ENCODE peak calls at places on chromosomes 6 and 20, in four cellular contexts. One of them, this sample, is unnamed.

GRCh38 chr20:2699775-2700413 is 7.3 kb downstream of the EBF4 start:
- DNase-seq in GM12865: no peak
- DNase-seq in GM20000: no peak
- DNase-seq in pancreas: no peak
- DNase-seq in this sample: no peak

GRCh38 chr6:57267586-57268293 is 45.6 kb upstream of the RAB23 start:
- DNase-seq in pancreas: no peak
- DNase-seq in GM12865: peak
- DNase-seq in GM20000: peak
- DNase-seq in this sample: no peak

GRCh38 chr6:79947191-79948173 is at the start of gene ELOVL4:
- DNase-seq in GM12865: peak
- DNase-seq in pancreas: peak
- DNase-seq in GM20000: peak
- DNase-seq in this sample: no peak

GRCh38 chr20:33677991-33678431 is 3.8 kb upstream of the NECAB3 start:
- DNase-seq in GM12865: no peak
- DNase-seq in pancreas: no peak
- DNase-seq in GM20000: no peak
- DNase-seq in this sample: no peak

GRCh38 chr6:33981421-33981820 is 164.5 kb downstream of the GRM4 start:
- DNase-seq in pancreas: no peak
- DNase-seq in GM12865: no peak
- DNase-seq in GM20000: no peak
- DNase-seq in this sample: peak

GRCh38 chr20:58891686-58892125 is 39.2 kb downstream of the GNAS start:
- DNase-seq in pancreas: peak
- DNase-seq in GM20000: peak
- DNase-seq in GM12865: peak
- DNase-seq in this sample: no peak

GRCh38 chr6:157265186-157265585 is 58.1 kb downstream of the TMEM242 start:
- DNase-seq in GM20000: no peak
- DNase-seq in GM12865: no peak
- DNase-seq in pancreas: no peak
- DNase-seq in this sample: peak

GRCh38 chr6:87095056-87095527 is at the start of gene CGA:
- DNase-seq in GM20000: no peak
- DNase-seq in GM12865: no peak
- DNase-seq in pancreas: no peak
- DNase-seq in this sample: no peak

GRCh38 chr6:34544776-34545471 is 11.2 kb downstream of the SPDEF start:
- DNase-seq in GM20000: no peak
- DNase-seq in GM12865: no peak
- DNase-seq in pancreas: no peak
- DNase-seq in this sample: no peak

GRCh38 chr6:37965964-37966676 is 146.6 kb downstream of the ZFAND3 start:
- DNase-seq in GM20000: no peak
- DNase-seq in pancreas: no peak
- DNase-seq in GM12865: peak
- DNase-seq in this sample: no peak

GRCh38 chr20:48326868-48327267 is 500.9 kb downstream of the PREX1 start:
- DNase-seq in GM20000: no peak
- DNase-seq in GM12865: no peak
- DNase-seq in pancreas: no peak
- DNase-seq in this sample: no peak

GRCh38 chr20:41181567-41181966 is 44.2 kb downstream of the PLCG1 start:
- DNase-seq in GM20000: no peak
- DNase-seq in pancreas: no peak
- DNase-seq in GM12865: no peak
- DNase-seq in this sample: no peak

GRCh38 chr20:21618697-21619421 is 86.6 kb upstream of the PAX1 start:
- DNase-seq in pancreas: no peak
- DNase-seq in GM20000: no peak
- DNase-seq in GM12865: peak
- DNase-seq in this sample: no peak

GRCh38 chr6:142155091-142155490 is 8.0 kb downstream of the VTA1 start:
- DNase-seq in pancreas: no peak
- DNase-seq in GM20000: no peak
- DNase-seq in GM12865: no peak
- DNase-seq in this sample: no peak

GRCh38 chr6:11143394-11144371 is 32.2 kb upstream of the ERVFRD-1 start:
- DNase-seq in pancreas: no peak
- DNase-seq in GM12865: no peak
- DNase-seq in GM20000: no peak
- DNase-seq in this sample: no peak

GRCh38 chr6:49342410-49342809 is 120.6 kb downstream of the MMUT start:
- DNase-seq in GM20000: no peak
- DNase-seq in GM12865: no peak
- DNase-seq in pancreas: no peak
- DNase-seq in this sample: no peak

GRCh38 chr6:2369606-2370005 is 124.2 kb upstream of the GMDS start:
- DNase-seq in pancreas: no peak
- DNase-seq in GM12865: no peak
- DNase-seq in GM20000: no peak
- DNase-seq in this sample: no peak

GRCh38 chr6:110188791-110189190 is 8.6 kb downstream of the CDC40 start:
- DNase-seq in GM20000: no peak
- DNase-seq in pancreas: no peak
- DNase-seq in GM12865: no peak
- DNase-seq in this sample: no peak

GRCh38 chr20:52399352-52399751 is 207.8 kb upstream of the ZFP64 start:
- DNase-seq in pancreas: no peak
- DNase-seq in GM20000: no peak
- DNase-seq in GM12865: no peak
- DNase-seq in this sample: no peak
- TF ChIP-seq CTCF in pancreas: no peak
- TF ChIP-seq CTCF in GM20000: no peak
- TF ChIP-seq CTCF in GM12865: no peak
- TF ChIP-seq CTCF in this sample: no peak

GRCh38 chr20:16573011-16573965 is at the start of gene KIF16B:
- DNase-seq in GM12865: peak
- DNase-seq in pancreas: peak
- DNase-seq in GM20000: peak
- DNase-seq in this sample: peak
- TF ChIP-seq CTCF in GM12865: no peak
- TF ChIP-seq CTCF in pancreas: no peak
- TF ChIP-seq CTCF in GM20000: no peak
- TF ChIP-seq CTCF in this sample: peak

DNA sequence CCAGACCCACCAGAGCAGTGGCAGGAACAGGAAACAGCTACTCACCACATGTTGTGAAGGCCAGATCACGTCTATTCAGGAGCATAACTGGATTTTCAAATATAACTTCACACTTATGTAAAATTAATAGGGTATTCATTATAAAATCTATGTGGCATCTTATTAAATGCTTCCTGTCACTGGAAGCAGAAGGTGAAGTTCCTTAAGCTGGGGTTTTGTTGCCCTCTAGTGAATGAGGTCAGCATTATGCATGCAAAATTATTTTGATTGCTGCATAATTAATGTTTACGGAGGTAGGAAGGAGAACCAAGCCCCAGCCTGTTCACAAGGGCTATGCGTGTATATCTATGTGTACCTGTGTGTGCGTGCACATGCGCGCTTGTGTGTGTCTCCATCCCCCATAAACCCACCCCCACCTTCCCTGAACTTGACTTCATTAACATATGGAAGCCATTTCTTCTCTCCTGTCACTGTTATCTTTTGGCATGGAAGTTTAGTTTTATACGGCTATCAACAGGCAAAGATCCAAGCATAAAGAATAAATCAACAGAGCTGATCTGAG is 90.3 kb upstream of the CDH4 start:
- DNase-seq in GM12865: no peak
- DNase-seq in pancreas: no peak
- DNase-seq in GM20000: no peak
- DNase-seq in this sample: no peak
- TF ChIP-seq CTCF in GM12865: no peak
- TF ChIP-seq CTCF in pancreas: no peak
- TF ChIP-seq CTCF in GM20000: no peak
- TF ChIP-seq CTCF in this sample: peak

GRCh38 chr6:14711056-14711703 is 534.7 kb upstream of the JARID2 start:
- DNase-seq in GM20000: peak
- DNase-seq in pancreas: no peak
- DNase-seq in GM12865: peak
- DNase-seq in this sample: no peak

GRCh38 chr6:14713966-14714631 is 531.8 kb upstream of the JARID2 start:
- DNase-seq in GM12865: no peak
- DNase-seq in pancreas: no peak
- DNase-seq in GM20000: no peak
- DNase-seq in this sample: no peak

GRCh38 chr6:14713008-14713452 is 532.8 kb upstream of the JARID2 start:
- DNase-seq in GM20000: no peak
- DNase-seq in pancreas: no peak
- DNase-seq in GM12865: no peak
- DNase-seq in this sample: no peak

GRCh38 chr6:14711704-14712397 is 534.0 kb upstream of the JARID2 start:
- DNase-seq in GM20000: no peak
- DNase-seq in pancreas: no peak
- DNase-seq in GM12865: no peak
- DNase-seq in this sample: no peak

GRCh38 chr6:14713561-14713960 is 532.3 kb upstream of the JARID2 start:
- DNase-seq in pancreas: no peak
- DNase-seq in GM20000: no peak
- DNase-seq in GM12865: no peak
- DNase-seq in this sample: no peak
- TF ChIP-seq CTCF in pancreas: no peak
- TF ChIP-seq CTCF in GM20000: no peak
- TF ChIP-seq CTCF in GM12865: no peak
- TF ChIP-seq CTCF in this sample: no peak

GRCh38 chr6:5995705-5996686 is 10.7 kb downstream of the NRN1 start:
- DNase-seq in GM12865: no peak
- DNase-seq in GM20000: no peak
- DNase-seq in pancreas: no peak
- DNase-seq in this sample: no peak
- TF ChIP-seq CTCF in GM12865: no peak
- TF ChIP-seq CTCF in GM20000: no peak
- TF ChIP-seq CTCF in pancreas: no peak
- TF ChIP-seq CTCF in this sample: peak

DNA sequence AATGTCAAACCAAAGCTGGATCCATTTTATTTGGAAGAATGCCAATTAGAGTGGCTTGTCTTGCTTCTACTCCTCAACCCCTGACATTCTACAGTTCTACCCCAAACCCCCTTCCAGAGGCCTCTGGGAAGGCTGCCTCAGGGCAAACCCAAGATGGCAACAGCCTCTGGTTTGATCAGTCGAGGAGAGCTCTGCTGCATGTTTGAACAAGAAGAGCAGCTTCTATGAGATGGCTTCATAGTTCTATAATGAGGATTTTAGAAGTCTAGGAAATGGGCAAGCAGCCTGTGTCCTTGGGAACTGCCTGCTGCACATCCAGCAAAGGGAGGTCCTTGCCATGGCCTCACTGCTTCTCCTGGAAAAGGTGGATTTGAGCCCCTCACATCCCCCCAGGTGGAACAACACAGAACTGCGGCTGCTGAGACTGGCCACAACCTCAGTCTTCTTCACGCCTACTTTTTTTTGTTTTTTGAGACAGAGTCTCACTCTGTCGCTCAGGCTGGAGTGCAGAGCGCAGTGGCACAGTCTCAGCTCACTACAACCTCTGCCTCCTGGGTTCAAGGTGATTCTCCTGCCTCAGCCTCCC is 37.9 kb downstream of the ZC3H12D start:
- DNase-seq in GM20000: no peak
- DNase-seq in GM12865: no peak
- DNase-seq in pancreas: no peak
- DNase-seq in this sample: no peak
- TF ChIP-seq CTCF in GM20000: no peak
- TF ChIP-seq CTCF in GM12865: no peak
- TF ChIP-seq CTCF in pancreas: no peak
- TF ChIP-seq CTCF in this sample: peak

DNA sequence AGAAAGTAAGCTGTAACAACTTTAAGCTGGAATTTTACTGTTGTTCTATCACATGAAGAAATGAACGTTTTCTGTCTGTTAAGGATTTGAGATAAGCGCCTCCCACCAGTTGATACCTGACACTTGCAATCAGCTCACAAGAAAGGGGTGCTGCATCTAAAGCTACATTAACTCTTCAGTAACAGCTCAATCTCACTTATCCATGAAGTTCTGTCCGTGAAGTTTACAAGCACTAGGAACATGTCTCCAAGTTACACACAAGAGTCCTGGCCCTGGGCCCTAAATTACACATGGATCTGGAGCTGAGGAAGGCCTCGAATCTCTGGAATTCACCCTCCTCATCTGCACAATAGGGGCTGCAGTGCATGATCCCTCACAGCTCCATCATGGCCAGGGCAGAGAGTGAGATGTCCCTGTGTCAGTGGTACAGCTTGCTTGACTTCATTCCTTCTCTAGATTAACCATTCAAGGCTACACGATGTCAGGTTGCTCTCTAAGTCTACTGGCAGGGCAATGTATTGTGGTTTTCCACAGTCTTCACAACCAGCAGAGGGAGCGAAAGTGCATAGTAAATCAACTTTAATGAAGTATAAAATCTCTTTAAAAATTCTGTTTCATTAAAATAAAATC is 182.4 kb upstream of the MCHR2 start:
- DNase-seq in GM12865: peak
- DNase-seq in GM20000: no peak
- DNase-seq in pancreas: no peak
- DNase-seq in this sample: no peak
- TF ChIP-seq CTCF in GM12865: peak
- TF ChIP-seq CTCF in GM20000: no peak
- TF ChIP-seq CTCF in pancreas: no peak
- TF ChIP-seq CTCF in this sample: peak

This sample was measured in chondrocyte.